ENCODE peak calls at places on chromosomes 13 and 19, in four cellular contexts. H is lower lobe of right lung, J is Kasumi-1, U is amygdala. P is an unnamed sample.

GRCh38 chr13:42047561-42048322 is 706 bp upstream of the DGKH start:
- DNase-seq in H (peak; percentile 58), J (peak; percentile 72), U (no peak), P (peak; percentile 33)

GRCh38 chr13:66759919-66760318 is 470.2 kb downstream of the PCDH9 start:
- DNase-seq in H (no peak), J (no peak), U (no peak), P (no peak)

GRCh38 chr19:10353793-10354391 is 14.5 kb upstream of the ICAM3 start:
- DNase-seq in H (no peak), J (peak; percentile 15), U (no peak), P (no peak)

GRCh38 chr13:51745236-51745635 is 58.7 kb downstream of the DHRS12 start:
- DNase-seq in H (no peak), J (no peak), U (no peak), P (no peak)

GRCh38 chr19:1351324-1351947 is 32.3 kb upstream of the NDUFS7 start:
- DNase-seq in H (no peak), J (no peak), U (no peak), P (no peak)

GRCh38 chr19:46602392-46603194 is 1.5 kb downstream of the CALM3 start:
- DNase-seq in H (no peak), J (no peak), U (no peak), P (peak; percentile 41)

GRCh38 chr19:34316741-34317241 is 48.2 kb upstream of the GPI start:
- DNase-seq in H (no peak), J (no peak), U (no peak), P (no peak)

GRCh38 chr19:40213882-40214570 is 4.2 kb downstream of the TTC9B start:
- DNase-seq in H (no peak), J (no peak), U (no peak), P (no peak)

P was measured in frontal cortex.